ENCODE peak calls at places on chromosome 6, in nine cellular contexts. One of them, this sample, is unnamed.
A peak's percentile ranks its signal among the peaks of the same experiment; 100 is the strongest.

GRCh38 chr6:42239736-42240375 is 22.2 kb upstream of the MRPS10 start:
- DNase-seq in sciatic nerve: no peak
- DNase-seq in progenitor cell of endocrine pancreas: no peak
- DNase-seq in EH: peak; percentile 66
- DNase-seq in psoas muscle: no peak
- DNase-seq in HS-5: no peak
- DNase-seq in DMS 273 treated with DMSO at 0.1 percent for 48 hours: no peak
- DNase-seq in dorsolateral prefrontal cortex: no peak
- DNase-seq in NCI-H1436: no peak
- DNase-seq in this sample: no peak

GRCh38 chr6:101294676-101295075 is 98.8 kb upstream of the GRIK2 start:
- DNase-seq in sciatic nerve: no peak
- DNase-seq in progenitor cell of endocrine pancreas: no peak
- DNase-seq in EH: peak; percentile 15
- DNase-seq in psoas muscle: no peak
- DNase-seq in HS-5: no peak
- DNase-seq in DMS 273 treated with DMSO at 0.1 percent for 48 hours: no peak
- DNase-seq in dorsolateral prefrontal cortex: no peak
- DNase-seq in NCI-H1436: no peak
- DNase-seq in this sample: no peak

GRCh38 chr6:67642582-67642981 is 992.5 kb upstream of the ADGRB3 start:
- DNase-seq in sciatic nerve: no peak
- DNase-seq in progenitor cell of endocrine pancreas: no peak
- DNase-seq in EH: no peak
- DNase-seq in psoas muscle: no peak
- DNase-seq in HS-5: no peak
- DNase-seq in DMS 273 treated with DMSO at 0.1 percent for 48 hours: no peak
- DNase-seq in dorsolateral prefrontal cortex: no peak
- DNase-seq in NCI-H1436: no peak
- DNase-seq in this sample: no peak

GRCh38 chr6:49849121-49849907 is 17.0 kb downstream of the CRISP1 start:
- DNase-seq in sciatic nerve: no peak
- DNase-seq in progenitor cell of endocrine pancreas: no peak
- DNase-seq in EH: peak; percentile 46
- DNase-seq in psoas muscle: no peak
- DNase-seq in HS-5: peak; percentile 43
- DNase-seq in DMS 273 treated with DMSO at 0.1 percent for 48 hours: peak; percentile 19
- DNase-seq in dorsolateral prefrontal cortex: no peak
- DNase-seq in NCI-H1436: peak; percentile 72
- DNase-seq in this sample: no peak

GRCh38 chr6:99822741-99823512 is 171.1 kb downstream of the MCHR2 start:
- DNase-seq in sciatic nerve: no peak
- DNase-seq in progenitor cell of endocrine pancreas: no peak
- DNase-seq in EH: peak; percentile 72
- DNase-seq in psoas muscle: no peak
- DNase-seq in HS-5: peak; percentile 58
- DNase-seq in DMS 273 treated with DMSO at 0.1 percent for 48 hours: peak; percentile 66
- DNase-seq in dorsolateral prefrontal cortex: no peak
- DNase-seq in NCI-H1436: peak; percentile 61
- DNase-seq in this sample: peak; percentile 37

GRCh38 chr6:133973109-133973971 is 20.3 kb downstream of the TBPL1 start:
- DNase-seq in sciatic nerve: no peak
- DNase-seq in progenitor cell of endocrine pancreas: no peak
- DNase-seq in EH: peak; percentile 66
- DNase-seq in psoas muscle: no peak
- DNase-seq in HS-5: peak; percentile 28
- DNase-seq in DMS 273 treated with DMSO at 0.1 percent for 48 hours: peak; percentile 71
- DNase-seq in dorsolateral prefrontal cortex: no peak
- DNase-seq in NCI-H1436: peak; percentile 52
- DNase-seq in this sample: peak; percentile 56

GRCh38 chr6:97919631-97920030 is 636.6 kb upstream of the MMS22L start:
- DNase-seq in sciatic nerve: no peak
- DNase-seq in progenitor cell of endocrine pancreas: no peak
- DNase-seq in EH: no peak
- DNase-seq in psoas muscle: no peak
- DNase-seq in HS-5: no peak
- DNase-seq in DMS 273 treated with DMSO at 0.1 percent for 48 hours: no peak
- DNase-seq in dorsolateral prefrontal cortex: no peak
- DNase-seq in NCI-H1436: no peak
- DNase-seq in this sample: peak; percentile 10

GRCh38 chr6:148566664-148567350 is 180.0 kb upstream of the UST start:
- DNase-seq in sciatic nerve: no peak
- DNase-seq in progenitor cell of endocrine pancreas: no peak
- DNase-seq in EH: no peak
- DNase-seq in psoas muscle: no peak
- DNase-seq in HS-5: no peak
- DNase-seq in DMS 273 treated with DMSO at 0.1 percent for 48 hours: no peak
- DNase-seq in dorsolateral prefrontal cortex: no peak
- DNase-seq in NCI-H1436: no peak
- DNase-seq in this sample: no peak

GRCh38 chr6:47677381-47678100 is 20.8 kb upstream of the ADGRF4 start:
- DNase-seq in sciatic nerve: no peak
- DNase-seq in progenitor cell of endocrine pancreas: no peak
- DNase-seq in EH: no peak
- DNase-seq in psoas muscle: no peak
- DNase-seq in HS-5: no peak
- DNase-seq in DMS 273 treated with DMSO at 0.1 percent for 48 hours: no peak
- DNase-seq in dorsolateral prefrontal cortex: no peak
- DNase-seq in NCI-H1436: no peak
- DNase-seq in this sample: no peak

GRCh38 chr6:25699649-25700048 is 47.6 kb downstream of the SCGN start:
- DNase-seq in sciatic nerve: no peak
- DNase-seq in progenitor cell of endocrine pancreas: no peak
- DNase-seq in EH: no peak
- DNase-seq in psoas muscle: no peak
- DNase-seq in HS-5: no peak
- DNase-seq in DMS 273 treated with DMSO at 0.1 percent for 48 hours: no peak
- DNase-seq in dorsolateral prefrontal cortex: no peak
- DNase-seq in NCI-H1436: no peak
- DNase-seq in this sample: no peak

GRCh38 chr6:139625998-139626975 is 251.8 kb upstream of the CITED2 start:
- DNase-seq in sciatic nerve: no peak
- DNase-seq in progenitor cell of endocrine pancreas: no peak
- DNase-seq in EH: no peak
- DNase-seq in psoas muscle: no peak
- DNase-seq in HS-5: no peak
- DNase-seq in DMS 273 treated with DMSO at 0.1 percent for 48 hours: no peak
- DNase-seq in dorsolateral prefrontal cortex: no peak
- DNase-seq in NCI-H1436: no peak
- DNase-seq in this sample: no peak

GRCh38 chr6:146901940-146902816 is 302.0 kb upstream of the STXBP5 start:
- DNase-seq in sciatic nerve: no peak
- DNase-seq in progenitor cell of endocrine pancreas: no peak
- DNase-seq in EH: no peak
- DNase-seq in psoas muscle: no peak
- DNase-seq in HS-5: no peak
- DNase-seq in DMS 273 treated with DMSO at 0.1 percent for 48 hours: no peak
- DNase-seq in dorsolateral prefrontal cortex: no peak
- DNase-seq in NCI-H1436: no peak
- DNase-seq in this sample: no peak

GRCh38 chr6:82259389-82259788 is 11.8 kb upstream of the IBTK start:
- DNase-seq in sciatic nerve: no peak
- DNase-seq in progenitor cell of endocrine pancreas: no peak
- DNase-seq in EH: no peak
- DNase-seq in psoas muscle: no peak
- DNase-seq in HS-5: no peak
- DNase-seq in DMS 273 treated with DMSO at 0.1 percent for 48 hours: no peak
- DNase-seq in dorsolateral prefrontal cortex: no peak
- DNase-seq in NCI-H1436: no peak
- DNase-seq in this sample: no peak

GRCh38 chr6:110645685-110646418 is 169.4 kb downstream of the CDK19 start:
- DNase-seq in sciatic nerve: no peak
- DNase-seq in progenitor cell of endocrine pancreas: no peak
- DNase-seq in EH: no peak
- DNase-seq in psoas muscle: no peak
- DNase-seq in HS-5: no peak
- DNase-seq in DMS 273 treated with DMSO at 0.1 percent for 48 hours: no peak
- DNase-seq in dorsolateral prefrontal cortex: no peak
- DNase-seq in NCI-H1436: no peak
- DNase-seq in this sample: no peak

GRCh38 chr6:165766457-165766856 is 103.4 kb upstream of the PDE10A start:
- DNase-seq in sciatic nerve: no peak
- DNase-seq in progenitor cell of endocrine pancreas: no peak
- DNase-seq in EH: no peak
- DNase-seq in psoas muscle: no peak
- DNase-seq in HS-5: no peak
- DNase-seq in DMS 273 treated with DMSO at 0.1 percent for 48 hours: no peak
- DNase-seq in dorsolateral prefrontal cortex: no peak
- DNase-seq in NCI-H1436: no peak
- DNase-seq in this sample: no peak

GRCh38 chr6:16973071-16973470 is 128.8 kb upstream of the STMND1 start:
- DNase-seq in sciatic nerve: no peak
- DNase-seq in progenitor cell of endocrine pancreas: no peak
- DNase-seq in EH: no peak
- DNase-seq in psoas muscle: no peak
- DNase-seq in HS-5: no peak
- DNase-seq in DMS 273 treated with DMSO at 0.1 percent for 48 hours: no peak
- DNase-seq in dorsolateral prefrontal cortex: no peak
- DNase-seq in NCI-H1436: no peak
- DNase-seq in this sample: no peak

GRCh38 chr6:166554316-166554715 is 32.2 kb downstream of the RAMACL start:
- DNase-seq in sciatic nerve: no peak
- DNase-seq in progenitor cell of endocrine pancreas: no peak
- DNase-seq in EH: peak; percentile 68
- DNase-seq in psoas muscle: no peak
- DNase-seq in HS-5: no peak
- DNase-seq in DMS 273 treated with DMSO at 0.1 percent for 48 hours: no peak
- DNase-seq in dorsolateral prefrontal cortex: no peak
- DNase-seq in NCI-H1436: no peak
- DNase-seq in this sample: no peak

GRCh38 chr6:170178561-170179477 is 112.1 kb downstream of the DLL1 start:
- DNase-seq in sciatic nerve: no peak
- DNase-seq in progenitor cell of endocrine pancreas: no peak
- DNase-seq in EH: peak; percentile 2
- DNase-seq in psoas muscle: peak; percentile 49
- DNase-seq in HS-5: peak; percentile 89
- DNase-seq in DMS 273 treated with DMSO at 0.1 percent for 48 hours: peak; percentile 22
- DNase-seq in dorsolateral prefrontal cortex: peak; percentile 40
- DNase-seq in NCI-H1436: peak; percentile 85
- DNase-seq in this sample: no peak

GRCh38 chr6:105587349-105588115 is 184.7 kb upstream of the PREP start:
- DNase-seq in sciatic nerve: no peak
- DNase-seq in progenitor cell of endocrine pancreas: no peak
- DNase-seq in EH: peak; percentile 91
- DNase-seq in psoas muscle: no peak
- DNase-seq in HS-5: no peak
- DNase-seq in DMS 273 treated with DMSO at 0.1 percent for 48 hours: no peak
- DNase-seq in dorsolateral prefrontal cortex: no peak
- DNase-seq in NCI-H1436: no peak
- DNase-seq in this sample: no peak

GRCh38 chr6:52331793-52332457 is 30.0 kb upstream of the PAQR8 start:
- DNase-seq in sciatic nerve: no peak
- DNase-seq in progenitor cell of endocrine pancreas: no peak
- DNase-seq in EH: no peak
- DNase-seq in psoas muscle: no peak
- DNase-seq in HS-5: no peak
- DNase-seq in DMS 273 treated with DMSO at 0.1 percent for 48 hours: no peak
- DNase-seq in dorsolateral prefrontal cortex: no peak
- DNase-seq in NCI-H1436: no peak
- DNase-seq in this sample: no peak

GRCh38 chr6:161533266-161533665 is 259.4 kb upstream of the AGPAT4 start:
- DNase-seq in sciatic nerve: no peak
- DNase-seq in progenitor cell of endocrine pancreas: no peak
- DNase-seq in EH: no peak
- DNase-seq in psoas muscle: no peak
- DNase-seq in HS-5: no peak
- DNase-seq in DMS 273 treated with DMSO at 0.1 percent for 48 hours: no peak
- DNase-seq in dorsolateral prefrontal cortex: no peak
- DNase-seq in NCI-H1436: no peak
- DNase-seq in this sample: no peak

GRCh38 chr6:148935705-148936306 is 189.0 kb downstream of the UST start:
- DNase-seq in sciatic nerve: no peak
- DNase-seq in progenitor cell of endocrine pancreas: no peak
- DNase-seq in EH: peak; percentile 76
- DNase-seq in psoas muscle: no peak
- DNase-seq in HS-5: peak; percentile 39
- DNase-seq in DMS 273 treated with DMSO at 0.1 percent for 48 hours: no peak
- DNase-seq in dorsolateral prefrontal cortex: no peak
- DNase-seq in NCI-H1436: no peak
- DNase-seq in this sample: peak; percentile 5

GRCh38 chr6:137241481-137242011 is 22.4 kb upstream of the IFNGR1 start:
- DNase-seq in sciatic nerve: no peak
- DNase-seq in progenitor cell of endocrine pancreas: no peak
- DNase-seq in EH: peak; percentile 92
- DNase-seq in psoas muscle: no peak
- DNase-seq in HS-5: no peak
- DNase-seq in DMS 273 treated with DMSO at 0.1 percent for 48 hours: no peak
- DNase-seq in dorsolateral prefrontal cortex: no peak
- DNase-seq in NCI-H1436: no peak
- DNase-seq in this sample: no peak

GRCh38 chr6:166633732-166634535 is 6.9 kb upstream of the RPS6KA2 start:
- DNase-seq in sciatic nerve: no peak
- DNase-seq in progenitor cell of endocrine pancreas: no peak
- DNase-seq in EH: peak; percentile 50
- DNase-seq in psoas muscle: peak; percentile 62
- DNase-seq in HS-5: no peak
- DNase-seq in DMS 273 treated with DMSO at 0.1 percent for 48 hours: no peak
- DNase-seq in dorsolateral prefrontal cortex: no peak
- DNase-seq in NCI-H1436: no peak
- DNase-seq in this sample: no peak

GRCh38 chr6:73870907-73871306 is 174.9 kb downstream of the CD109 start:
- DNase-seq in sciatic nerve: no peak
- DNase-seq in progenitor cell of endocrine pancreas: no peak
- DNase-seq in EH: no peak
- DNase-seq in psoas muscle: no peak
- DNase-seq in HS-5: no peak
- DNase-seq in DMS 273 treated with DMSO at 0.1 percent for 48 hours: no peak
- DNase-seq in dorsolateral prefrontal cortex: no peak
- DNase-seq in NCI-H1436: no peak
- DNase-seq in this sample: no peak

GRCh38 chr6:30826961-30827342 is 57.4 kb upstream of the DDR1 start:
- DNase-seq in sciatic nerve: no peak
- DNase-seq in progenitor cell of endocrine pancreas: no peak
- DNase-seq in EH: no peak
- DNase-seq in psoas muscle: peak; percentile 52
- DNase-seq in HS-5: no peak
- DNase-seq in DMS 273 treated with DMSO at 0.1 percent for 48 hours: no peak
- DNase-seq in dorsolateral prefrontal cortex: no peak
- DNase-seq in NCI-H1436: no peak
- DNase-seq in this sample: no peak

GRCh38 chr6:72739368-72739779 is 117.5 kb downstream of the KCNQ5 start:
- DNase-seq in sciatic nerve: no peak
- DNase-seq in progenitor cell of endocrine pancreas: no peak
- DNase-seq in EH: no peak
- DNase-seq in psoas muscle: no peak
- DNase-seq in HS-5: no peak
- DNase-seq in DMS 273 treated with DMSO at 0.1 percent for 48 hours: no peak
- DNase-seq in dorsolateral prefrontal cortex: no peak
- DNase-seq in NCI-H1436: no peak
- DNase-seq in this sample: no peak

GRCh38 chr6:167683028-167683862 is 143.5 kb upstream of the AFDN start:
- DNase-seq in sciatic nerve: no peak
- DNase-seq in progenitor cell of endocrine pancreas: no peak
- DNase-seq in EH: no peak
- DNase-seq in psoas muscle: peak; percentile 50
- DNase-seq in HS-5: no peak
- DNase-seq in DMS 273 treated with DMSO at 0.1 percent for 48 hours: no peak
- DNase-seq in dorsolateral prefrontal cortex: peak; percentile 78
- DNase-seq in NCI-H1436: no peak
- DNase-seq in this sample: no peak

GRCh38 chr6:31004285-31004684 is 6.0 kb upstream of the MUC22 start:
- DNase-seq in sciatic nerve: no peak
- DNase-seq in progenitor cell of endocrine pancreas: no peak
- DNase-seq in EH: no peak
- DNase-seq in psoas muscle: no peak
- DNase-seq in HS-5: no peak
- DNase-seq in DMS 273 treated with DMSO at 0.1 percent for 48 hours: no peak
- DNase-seq in dorsolateral prefrontal cortex: no peak
- DNase-seq in NCI-H1436: no peak
- DNase-seq in this sample: no peak

GRCh38 chr6:159973951-159974350 is 5.1 kb downstream of the IGF2R start:
- DNase-seq in sciatic nerve: no peak
- DNase-seq in progenitor cell of endocrine pancreas: no peak
- DNase-seq in EH: peak; percentile 74
- DNase-seq in psoas muscle: no peak
- DNase-seq in HS-5: no peak
- DNase-seq in DMS 273 treated with DMSO at 0.1 percent for 48 hours: peak; percentile 49
- DNase-seq in dorsolateral prefrontal cortex: no peak
- DNase-seq in NCI-H1436: peak; percentile 6
- DNase-seq in this sample: peak; percentile 82